ENCODE peak calls at places on chromosomes 1 and 21, in seven cellular contexts. G is ovary, O is AG04449, K is stomach, Z is bronchial epithelial cell, T is foreskin fibroblast, D is uterus. C is an unnamed sample.

GRCh38 chr1:110464340-110464739 is 13.4 kb downstream of the PROK1 start:
- DNase-seq in G (no peak), O (no peak), K (no peak), Z (peak), T (peak), D (no peak), C (no peak)

GRCh38 chr1:239112092-239112491 is 274.3 kb upstream of the CHRM3 start:
- DNase-seq in G (no peak), O (no peak), K (no peak), Z (no peak), T (no peak), D (no peak), C (no peak)

GRCh38 chr1:228280961-228281591 is 73.2 kb downstream of the OBSCN start:
- DNase-seq in G (no peak), O (no peak), K (peak), Z (no peak), T (no peak), D (peak), C (no peak)

GRCh38 chr1:67298762-67299161 is 8.9 kb upstream of the IL12RB2 start:
- DNase-seq in G (no peak), O (no peak), K (no peak), Z (no peak), T (no peak), D (no peak), C (no peak)

GRCh38 chr1:118985611-118986290 is 2.4 kb downstream of the TBX15 start:
- DNase-seq in G (no peak), O (no peak), K (no peak), Z (no peak), T (peak), D (no peak), C (no peak)

GRCh38 chr1:160522622-160523345 is at the start of gene SLAMF6:
- DNase-seq in G (no peak), O (no peak), K (no peak), Z (no peak), T (no peak), D (no peak), C (no peak)

GRCh38 chr21:42308914-42309752 is 6.1 kb downstream of the TFF3 start:
- DNase-seq in G (no peak), O (no peak), K (peak), Z (no peak), T (no peak), D (no peak), C (no peak)

GRCh38 chr1:113519561-113519960 is 129.2 kb downstream of the MAGI3 start:
- DNase-seq in G (no peak), O (no peak), K (no peak), Z (peak), T (peak), D (no peak), C (no peak)

GRCh38 chr1:1285102-1285571 is 4.9 kb downstream of the SCNN1D start:
- DNase-seq in G (no peak), O (no peak), K (no peak), Z (no peak), T (no peak), D (no peak), C (no peak)

GRCh38 chr1:177780096-177780700 is 189.7 kb downstream of the SEC16B start:
- DNase-seq in G (no peak), O (peak), K (no peak), Z (peak), T (peak), D (no peak), C (no peak)

GRCh38 chr1:29490204-29490934 is 254.0 kb downstream of the PTPRU start:
- DNase-seq in G (no peak), O (no peak), K (no peak), Z (no peak), T (no peak), D (no peak), C (no peak)

GRCh38 chr1:245155186-245156040 is 628 bp downstream of the KIF26B start:
- DNase-seq in G (no peak), O (no peak), K (no peak), Z (peak), T (peak), D (no peak), C (no peak)

GRCh38 chr1:178497903-178498478 is 1.2 kb upstream of the CLEC20A start:
- DNase-seq in G (no peak), O (no peak), K (no peak), Z (no peak), T (no peak), D (no peak), C (no peak)

GRCh38 chr1:13723810-13724209 is 23.8 kb downstream of the PRDM2 start:
- DNase-seq in G (no peak), O (no peak), K (peak), Z (peak), T (peak), D (no peak), C (no peak)

GRCh38 chr1:32028746-32029145 is 15.1 kb downstream of the KHDRBS1 start:
- DNase-seq in G (no peak), O (no peak), K (no peak), Z (no peak), T (peak), D (no peak), C (peak)

GRCh38 chr1:217563179-217563578 is 67.7 kb downstream of the GPATCH2 start:
- DNase-seq in G (no peak), O (no peak), K (no peak), Z (peak), T (no peak), D (no peak), C (no peak)

GRCh38 chr1:40385437-40386310 is 12.1 kb downstream of the SMAP2 start:
- DNase-seq in G (no peak), O (no peak), K (no peak), Z (no peak), T (no peak), D (no peak), C (no peak)

GRCh38 chr1:13943055-13943454 is 243.1 kb downstream of the PRDM2 start:
- DNase-seq in G (no peak), O (no peak), K (no peak), Z (no peak), T (no peak), D (no peak), C (no peak)

GRCh38 chr1:67053785-67054759 is at the start of gene SLC35D1:
- DNase-seq in G (peak), O (no peak), K (peak), Z (peak), T (peak), D (peak), C (no peak)

GRCh38 chr1:169604781-169605560 is 18.7 kb upstream of the F5 start:
- DNase-seq in G (no peak), O (no peak), K (no peak), Z (no peak), T (no peak), D (no peak), C (no peak)

GRCh38 chr1:80047791-80048190 is 1041.3 kb upstream of the ADGRL4 start:
- DNase-seq in G (no peak), O (no peak), K (no peak), Z (peak), T (peak), D (no peak), C (peak)

GRCh38 chr1:89149229-89149628 is 23.3 kb upstream of the GBP2 start:
- DNase-seq in G (peak), O (no peak), K (no peak), Z (peak), T (peak), D (peak), C (no peak)

GRCh38 chr1:231170875-231171274 is 9.0 kb downstream of the TRIM67 start:
- DNase-seq in G (no peak), O (no peak), K (no peak), Z (no peak), T (no peak), D (no peak), C (no peak)
- TF ChIP-seq CTCF in G (no peak), O (no peak), K (no peak), Z (no peak), T (no peak), D (no peak), C (peak)

DNA sequence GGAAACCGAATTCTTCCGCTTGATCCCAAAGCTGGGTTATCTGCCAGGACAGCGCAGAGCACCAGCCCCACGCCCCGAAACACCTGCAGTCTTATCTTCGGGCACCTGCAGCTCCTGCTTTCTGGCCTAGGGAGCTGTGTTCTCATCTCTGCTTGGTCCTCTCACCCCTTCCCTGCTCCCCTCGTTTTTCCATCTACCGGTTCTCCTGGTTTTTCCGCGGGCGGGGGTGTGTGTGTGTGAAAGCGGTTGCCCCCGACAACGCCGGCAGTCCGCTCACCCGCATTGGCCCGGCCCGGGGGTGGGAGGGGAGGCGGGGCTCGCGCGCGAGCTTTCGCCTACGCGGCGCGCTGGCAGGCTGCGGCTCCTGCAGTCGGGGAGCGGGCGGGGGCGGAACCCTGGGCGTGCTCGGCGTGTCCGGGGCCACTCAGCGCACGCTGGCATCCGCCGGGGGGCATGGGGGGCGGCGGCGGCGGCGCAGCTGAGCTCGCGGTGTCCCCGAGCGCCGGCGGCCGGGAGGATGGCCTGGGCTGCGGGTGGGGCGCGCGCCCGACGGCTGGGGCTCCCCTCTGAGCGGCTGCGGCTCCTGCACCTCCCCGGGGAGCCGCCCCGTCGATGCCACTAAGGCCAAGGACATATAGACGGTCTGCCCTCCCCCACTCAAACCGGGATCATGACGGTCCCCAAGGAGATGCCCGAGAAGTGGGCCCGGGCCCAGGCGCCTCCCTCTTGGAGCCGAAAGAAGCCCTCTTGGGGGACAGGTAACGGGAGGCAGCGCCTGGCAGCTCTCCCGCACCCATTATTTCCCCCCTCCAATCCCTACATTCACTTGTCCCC is 3.2 kb downstream of the ATP8B2 start:
- DNase-seq in G (peak), O (no peak), K (peak), Z (peak), T (peak), D (peak), C (no peak)
- H3K4me3 ChIP-seq in G (peak), O (peak), K (peak), Z (peak), T (peak), D (peak), C (peak)

DNA sequence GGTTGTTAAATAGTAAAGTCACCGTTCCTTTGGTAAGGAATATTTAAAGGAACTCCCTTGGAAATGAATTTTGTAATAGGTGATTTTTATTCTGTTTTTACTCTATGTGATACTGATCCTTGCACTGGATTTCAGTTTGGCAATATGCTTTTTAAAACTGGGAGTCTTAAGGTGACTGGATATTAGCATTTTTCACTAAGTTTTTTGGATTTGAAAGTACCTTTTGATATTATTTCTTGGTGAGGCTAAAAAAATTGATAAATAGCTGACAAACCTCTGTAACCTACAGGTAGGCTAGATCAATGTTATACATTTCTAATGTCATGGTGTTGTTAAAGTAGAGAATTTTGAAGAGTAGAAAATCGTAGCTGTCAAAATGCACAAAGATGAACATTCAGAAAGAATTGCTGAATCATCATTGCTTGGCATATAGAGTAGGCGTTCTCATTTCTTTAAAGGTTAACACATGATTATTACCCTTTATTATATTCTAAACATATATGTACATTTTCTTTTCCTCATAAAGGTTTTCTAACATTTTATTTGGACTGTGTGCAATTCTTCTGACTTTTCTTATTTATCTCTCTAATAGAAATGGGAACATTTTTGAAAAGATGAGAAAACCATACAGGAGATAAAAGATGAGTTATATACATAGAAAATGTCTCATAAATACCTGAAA is 1.5 kb upstream of the DNAJB4 start:
- DNase-seq in G (no peak), O (no peak), K (no peak), Z (peak), T (no peak), D (no peak), C (no peak)
- TF ChIP-seq CTCF in G (no peak), O (no peak), K (no peak), Z (no peak), T (no peak), D (no peak), C (no peak)

GRCh38 chr1:20476260-20477038 is 9.6 kb downstream of the CAMK2N1 start:
- DNase-seq in G (peak), O (no peak), K (peak), Z (no peak), T (peak), D (peak), C (no peak)
- H3K4me3 ChIP-seq in G (no peak), O (no peak), K (no peak), Z (no peak), T (no peak), D (no peak), C (no peak)

C was measured in kidney epithelial cell.